ENCODE peak calls at places on chromosomes 4 and X, in six cellular contexts. Z is lung; P is tibial nerve; I is right atrium auricular region; X is dorsolateral prefrontal cortex; C is CD4-positive, alpha-beta T cell. B is an unnamed sample.

GRCh38 chr4:6991771-6992557 is 51.2 kb upstream of the TADA2B start:
- DNase-seq in X (peak; percentile 41), C (no peak), Z (no peak), P (no peak), I (no peak), B (peak; percentile 73)

GRCh38 chr4:142818009-142818408 is 28.1 kb downstream of the INPP4B start:
- DNase-seq in Z (no peak), P (no peak), I (no peak), X (no peak), C (no peak), B (peak; percentile 5)

GRCh38 chrX:989959-990510 is 222.4 kb downstream of the CRLF2 start:
- DNase-seq in P (peak; percentile 34), X (peak; percentile 74), Z (peak; percentile 93), C (no peak), I (peak; percentile 94), B (peak; percentile 95)

GRCh38 chr4:127007336-127007735 is 625.4 kb upstream of the INTU start:
- DNase-seq in C (no peak), Z (no peak), P (no peak), I (no peak), X (no peak), B (no peak)

GRCh38 chrX:120749141-120749846 is 119.4 kb upstream of the C1GALT1C1 start:
- DNase-seq in Z (no peak), X (no peak), I (no peak), C (no peak), P (no peak), B (no peak)

GRCh38 chrX:30653415-30654131 is at the start of gene GK:
- DNase-seq in I (no peak), X (peak; percentile 10), C (no peak), P (no peak), Z (no peak), B (no peak)

GRCh38 chrX:30414144-30414543 is 105.0 kb upstream of the NR0B1 start:
- DNase-seq in Z (no peak), C (no peak), X (no peak), P (no peak), I (no peak), B (no peak)

GRCh38 chrX:110992611-110993010 is 103.4 kb upstream of the PAK3 start:
- DNase-seq in X (no peak), C (peak; percentile 2), P (no peak), Z (no peak), I (no peak), B (peak; percentile 1)

GRCh38 chr4:3250438-3250955 is 1.5 kb downstream of the MSANTD1 start:
- DNase-seq in I (no peak), P (no peak), Z (peak; percentile 73), X (no peak), C (no peak), B (no peak)

GRCh38 chr4:186105721-186106335 is 1.3 kb downstream of the FAM149A start:
- DNase-seq in X (no peak), C (no peak), I (no peak), P (no peak), Z (no peak), B (no peak)

GRCh38 chr4:6134612-6135220 is 65.6 kb downstream of the JAKMIP1 start:
- DNase-seq in C (peak; percentile 29), Z (no peak), I (no peak), X (no peak), P (no peak), B (no peak)

GRCh38 chrX:111095974-111096870 is at the start of gene PAK3:
- DNase-seq in C (no peak), Z (no peak), I (no peak), P (no peak), X (peak; percentile 33), B (peak; percentile 7)

GRCh38 chrX:8036914-8037313 is 109.7 kb upstream of the PNPLA4 start:
- DNase-seq in P (no peak), C (no peak), I (no peak), X (no peak), Z (no peak), B (no peak)

GRCh38 chrX:130482871-130483270 is 81.1 kb downstream of the RBMX2 start:
- DNase-seq in P (no peak), Z (no peak), X (no peak), C (no peak), I (no peak), B (no peak)

GRCh38 chrX:64571011-64571410 is 175.8 kb upstream of the MTMR8 start:
- DNase-seq in I (no peak), Z (no peak), X (no peak), C (no peak), P (no peak), B (no peak)

GRCh38 chrX:109990582-109991276 is 12.2 kb upstream of the TMEM164 start:
- DNase-seq in P (no peak), Z (no peak), C (no peak), I (no peak), X (no peak), B (no peak)

GRCh38 chr4:110010797-110011196 is 98.1 kb downstream of the EGF start:
- DNase-seq in P (no peak), Z (no peak), C (no peak), X (no peak), I (no peak), B (no peak)

GRCh38 chr4:79609853-79610252 is 201.8 kb upstream of the GK2 start:
- DNase-seq in Z (no peak), C (no peak), X (no peak), P (no peak), I (no peak), B (peak; percentile 11)

GRCh38 chr4:32472918-32473317 is 1752.7 kb downstream of the PCDH7 start:
- DNase-seq in P (no peak), I (no peak), Z (no peak), C (no peak), X (no peak), B (no peak)

GRCh38 chr4:26804451-26804850 is 56.2 kb upstream of the STIM2 start:
- DNase-seq in P (no peak), I (no peak), X (no peak), Z (no peak), C (no peak), B (no peak)

GRCh38 chr4:183426507-183426906 is 17.9 kb upstream of the CDKN2AIP start:
- DNase-seq in X (no peak), C (no peak), I (peak; percentile 36), P (no peak), Z (no peak), B (no peak)

GRCh38 chr4:184731056-184731455 is 2.8 kb downstream of the CENPU start:
- DNase-seq in C (no peak), I (no peak), Z (no peak), X (no peak), P (no peak), B (no peak)

GRCh38 chrX:15598031-15598430 is 2.7 kb downstream of the ACE2 start:
- DNase-seq in C (no peak), P (no peak), I (no peak), Z (no peak), X (no peak), B (no peak)
- H3K27ac ChIP-seq in C (no peak overlapping the region), P (no peak overlapping the region), I (no peak overlapping the region), Z (no peak overlapping the region), X (no peak overlapping the region), B (no peak overlapping the region)

GRCh38 chrX:112731793-112732192 is 52.1 kb upstream of the LHFPL1 start:
- DNase-seq in I (no peak), C (no peak), X (no peak), P (no peak), Z (no peak), B (no peak)
- TF ChIP-seq CTCF in I (peak; percentile 31), C (no peak), X (no peak), P (peak; percentile 21), Z (no peak), B (peak; percentile 11)

GRCh38 chr4:121593760-121594159 is 103.0 kb downstream of the ANXA5 start:
- DNase-seq in I (no peak), C (no peak), X (no peak), P (no peak), Z (no peak), B (no peak)

GRCh38 chr4:121597346-121597934 is 99.3 kb downstream of the ANXA5 start:
- DNase-seq in C (no peak), P (no peak), X (no peak), I (no peak), Z (no peak), B (peak; percentile 36)

GRCh38 chr4:121599049-121599448 is 97.7 kb downstream of the ANXA5 start:
- DNase-seq in Z (no peak), P (no peak), X (no peak), I (no peak), C (no peak), B (no peak)

DNA sequence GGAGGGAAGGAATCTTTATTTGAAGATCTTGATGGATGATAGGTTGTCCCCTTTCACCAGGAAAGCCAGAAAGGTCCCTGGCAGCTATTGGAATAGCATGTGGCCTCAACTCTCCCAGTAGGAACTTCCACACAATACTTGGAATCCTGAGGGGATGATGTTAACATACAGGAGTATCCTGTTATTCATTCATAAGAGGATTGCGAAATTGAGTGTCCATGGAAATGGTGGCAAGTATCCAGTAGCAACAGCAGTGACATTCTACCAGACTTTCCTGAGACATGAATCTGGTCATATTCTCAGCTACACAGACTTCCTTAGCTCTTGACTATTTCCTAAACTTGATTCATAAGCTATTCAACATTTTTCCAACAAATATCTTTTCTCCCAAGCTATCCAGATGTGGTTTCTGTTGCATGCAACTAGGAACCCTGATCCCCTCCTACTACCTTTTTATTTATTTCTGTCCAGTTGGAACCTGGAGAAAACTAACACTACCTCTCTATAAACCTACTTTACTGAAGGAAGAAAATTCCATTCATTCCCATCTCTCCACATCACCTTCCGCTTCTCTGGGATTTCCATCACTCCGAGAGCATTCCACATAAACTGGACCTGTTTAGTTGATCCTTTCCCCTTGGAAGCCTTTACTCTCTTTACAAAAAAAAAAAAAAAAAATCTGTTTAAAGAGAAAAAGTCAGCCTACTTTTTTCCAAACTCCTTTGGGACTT is 101.8 kb downstream of the ANXA5 start:
- DNase-seq in P (no peak), X (no peak), Z (no peak), C (no peak), I (peak; percentile 63), B (peak; percentile 35)
- H3K27ac ChIP-seq in P (no peak overlapping the region), X (no peak overlapping the region), Z (peak overlapping the region; percentile 56), C (no peak overlapping the region), I (peak overlapping the region; percentile 58), B (no peak overlapping the region)

DNA sequence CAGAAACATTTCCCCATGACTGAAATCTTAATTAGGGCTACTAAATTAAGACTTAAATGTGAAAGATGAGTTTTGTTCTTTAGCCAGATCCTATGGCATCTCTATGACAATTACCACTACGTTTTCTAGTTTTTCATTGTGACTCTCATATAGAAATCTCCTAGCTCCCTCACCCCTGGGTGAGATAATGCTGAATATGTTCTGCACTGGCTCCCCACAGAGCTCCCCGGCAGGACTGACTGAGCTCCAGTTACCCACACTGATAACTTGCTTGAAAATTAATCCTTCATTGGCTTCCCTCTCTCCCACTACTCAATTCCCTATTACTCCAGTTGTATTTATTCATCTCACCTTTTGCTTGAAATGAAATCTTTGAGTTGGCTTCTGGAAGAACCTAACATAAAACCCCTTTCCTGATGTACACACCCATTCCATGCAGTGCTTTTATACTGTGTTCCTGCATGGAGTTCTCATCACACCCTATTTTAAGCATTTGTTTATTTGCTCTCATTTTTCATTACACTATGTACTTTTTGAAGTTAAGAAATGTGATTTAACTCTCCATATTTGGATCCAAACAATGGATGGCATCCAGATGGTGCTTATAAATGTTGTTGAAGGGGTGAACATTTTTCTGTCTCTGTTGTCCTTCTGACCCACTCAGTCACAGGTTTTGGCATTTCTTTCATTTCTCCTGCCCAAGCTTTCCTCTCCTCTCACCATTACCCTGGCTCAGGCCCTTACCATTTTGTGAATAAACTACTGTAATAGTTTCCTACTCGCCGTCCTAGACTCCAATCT is 623.4 kb downstream of the SPRY1 start:
- DNase-seq in I (no peak), Z (no peak), P (no peak), C (no peak), X (no peak), B (peak; percentile 18)
- TF ChIP-seq CTCF in I (no peak), Z (no peak), P (no peak), C (no peak), X (no peak), B (no peak)

GRCh38 chrX:37846934-37847732 is at the start of gene DYNLT3:
- DNase-seq in Z (peak; percentile 80), I (peak; percentile 82), C (peak; percentile 66), P (peak; percentile 49), X (peak; percentile 64), B (peak; percentile 44)
- H3K27ac ChIP-seq in Z (peak within 1 kb of the TSS; percentile 89), I (peak within 1 kb of the TSS; percentile 89), C (peak within 1 kb of the TSS; percentile 83), P (peak within 1 kb of the TSS; percentile 95), X (peak within 1 kb of the TSS; percentile 72), B (peak within 1 kb of the TSS; percentile 61)

B was measured in brain microvascular endothelial cell.